ENCODE peak calls at places on chromosomes 7 and 10, in four cellular contexts. U, I, Y and V are unnamed samples.

GRCh38 chr10:6204341-6205191 is 1.8 kb downstream of the PFKFB3 start:
- DNase-seq in I (peak), U (peak), Y (no peak), V (no peak)

GRCh38 chr10:123669901-123670300 is 3.7 kb downstream of the GPR26 start:
- DNase-seq in Y (no peak), U (no peak), I (no peak), V (no peak)

GRCh38 chr10:70118196-70118595 is 14.4 kb downstream of the AIFM2 start:
- DNase-seq in U (no peak), I (no peak), Y (no peak), V (no peak)

GRCh38 chr7:28032738-28033380 is 147.7 kb downstream of the JAZF1 start:
- DNase-seq in Y (no peak), U (no peak), I (no peak), V (no peak)

GRCh38 chr10:97363071-97363470 is 28.5 kb upstream of the FRAT2 start:
- DNase-seq in Y (no peak), I (no peak), U (no peak), V (no peak)

GRCh38 chr10:71072146-71072819 is 140.1 kb upstream of the UNC5B start:
- DNase-seq in Y (no peak), U (no peak), I (no peak), V (no peak)

GRCh38 chr10:118808601-118809371 is 54.0 kb upstream of the CACUL1 start:
- DNase-seq in U (peak), Y (no peak), I (no peak), V (no peak)

GRCh38 chr10:72764151-72764550 is 72.2 kb downstream of the MCU start:
- DNase-seq in I (peak), U (no peak), Y (no peak), V (no peak)

GRCh38 chr10:22010973-22011408 is 7.5 kb upstream of the DNAJC1 start:
- DNase-seq in I (no peak), Y (no peak), U (no peak), V (no peak)

GRCh38 chr7:127900735-127901685 is 130.2 kb downstream of the LRRC4 start:
- DNase-seq in Y (peak), I (no peak), U (no peak), V (no peak)

GRCh38 chr10:34491666-34492065 is 323.4 kb downstream of the PARD3 start:
- DNase-seq in I (no peak), Y (no peak), U (no peak), V (no peak)

GRCh38 chr10:130300608-130301025 is 164.4 kb downstream of the GLRX3 start:
- DNase-seq in U (peak), Y (no peak), I (no peak), V (no peak)

GRCh38 chr7:107130487-107131220 is 38.1 kb upstream of the HBP1 start:
- DNase-seq in Y (no peak), U (no peak), I (peak), V (no peak)

GRCh38 chr10:91034042-91034441 is 113.2 kb upstream of the ANKRD1 start:
- DNase-seq in I (no peak), Y (no peak), U (no peak), V (no peak)

GRCh38 chr7:18808026-18808425 is 309.4 kb downstream of the TWIST1 start:
- DNase-seq in Y (no peak), I (no peak), U (no peak), V (no peak)

GRCh38 chr7:141320287-141320686 is 230.9 kb upstream of the AGK start:
- DNase-seq in U (no peak), Y (no peak), I (no peak), V (no peak)

GRCh38 chr10:79159141-79159619 is 90.4 kb downstream of the ZMIZ1 start:
- DNase-seq in Y (no peak), I (peak), U (no peak), V (no peak)

GRCh38 chr10:14502451-14502850 is 171.7 kb upstream of the FRMD4A start:
- DNase-seq in I (no peak), Y (no peak), U (no peak), V (no peak)

GRCh38 chr10:130177250-130177649 is 41.1 kb downstream of the GLRX3 start:
- DNase-seq in U (no peak), I (no peak), Y (no peak), V (no peak)

GRCh38 chr10:29344073-29344820 is 55.4 kb downstream of the LYZL1 start:
- DNase-seq in I (peak), Y (no peak), U (no peak), V (no peak)

GRCh38 chr10:124142296-124142853 is 49.0 kb upstream of the CHST15 start:
- DNase-seq in I (no peak), U (no peak), Y (no peak), V (no peak)

GRCh38 chr10:123135415-123136141 is at the start of gene HMX3:
- DNase-seq in I (no peak), U (peak), Y (peak), V (no peak)

GRCh38 chr7:32039000-32039756 is 31.0 kb downstream of the PDE1C start:
- DNase-seq in I (no peak), U (peak), Y (no peak), V (no peak)

GRCh38 chr10:105150486-105150885 is 509.4 kb downstream of the SORCS3 start:
- DNase-seq in Y (no peak), I (no peak), U (no peak), V (no peak)

GRCh38 chr10:57015595-57016303 is 654.7 kb upstream of the ZWINT start:
- DNase-seq in U (peak), Y (no peak), I (no peak), V (no peak)

GRCh38 chr10:47094636-47095035 is 183.4 kb downstream of the PTPN20 start:
- DNase-seq in I (no peak), U (no peak), Y (no peak), V (no peak)

GRCh38 chr7:83684928-83685327 is 36.0 kb upstream of the SEMA3E start:
- DNase-seq in U (no peak), Y (no peak), I (no peak), V (no peak)

GRCh38 chr7:26181474-26182227 is 18.9 kb downstream of the HNRNPA2B1 start:
- DNase-seq in I (no peak), Y (no peak), U (no peak), V (no peak)

GRCh38 chr10:72379062-72379461 is 24.3 kb upstream of the DNAJB12 start:
- DNase-seq in I (peak), Y (no peak), U (no peak), V (no peak)

GRCh38 chr7:17640730-17641377 is 299.4 kb downstream of the SNX13 start:
- DNase-seq in U (no peak), I (no peak), Y (peak), V (peak)

GRCh38 chr10:110426294-110427153 is 71.2 kb upstream of the DUSP5 start:
- DNase-seq in Y (no peak), I (peak), U (no peak), V (peak)

GRCh38 chr7:80411621-80412020 is 100.2 kb downstream of the GNAT3 start:
- DNase-seq in U (no peak), Y (no peak), I (peak), V (no peak)

GRCh38 chr7:103117465-103117864 is 31.4 kb downstream of the NAPEPLD start:
- DNase-seq in U (no peak), Y (no peak), I (no peak), V (no peak)

GRCh38 chr10:129605986-129606518 is 139.0 kb downstream of the MGMT start:
- DNase-seq in Y (no peak), I (no peak), U (no peak), V (no peak)

GRCh38 chr7:90596745-90597526 is 815 bp downstream of the CDK14 start:
- DNase-seq in U (no peak), Y (peak), I (peak), V (no peak)

GRCh38 chr10:1737222-1738061 is at the start of gene ADARB2:
- DNase-seq in I (peak), Y (peak), U (peak), V (no peak)

GRCh38 chr7:39493929-39494328 is 72.3 kb upstream of the YAE1 start:
- DNase-seq in U (no peak), Y (no peak), I (no peak), V (no peak)

GRCh38 chr7:108585843-108586242 is 16.2 kb downstream of the DNAJB9 start:
- DNase-seq in I (no peak), U (no peak), Y (no peak), V (no peak)